ENCODE peak calls at places on chromosomes 1 and 21, in seven cellular contexts. C is EL; L is T47D; M is posterior vena cava; B is HFFc6; Q is stimulated activated CD8-positive, alpha-beta memory T cell treated with anti-CD3 and anti-CD28 coated beads, Interleukin-15, amount 100 ng/mL, for 1 hour; R is foreskin keratinocyte. P is an unnamed sample.

GRCh38 chr1:150778409-150778808 is 12.8 kb upstream of the CTSS start:
- DNase-seq in M (no peak), R (peak; percentile 82), B (no peak), Q (no peak), C (no peak), L (no peak), P (no peak)

GRCh38 chr1:214861615-214862014 is 220.9 kb upstream of the KCNK2 start:
- DNase-seq in R (peak; percentile 11), B (peak; percentile 41), M (no peak), L (no peak), C (peak; percentile 40), Q (no peak), P (no peak)

GRCh38 chr1:161702250-161702649 is 4.8 kb upstream of the FCRLA start:
- DNase-seq in Q (no peak), R (no peak), B (no peak), L (no peak), C (no peak), M (no peak), P (no peak)

GRCh38 chr1:91611498-91611917 is 110.9 kb downstream of the CDC7 start:
- DNase-seq in R (peak; percentile 83), M (no peak), B (no peak), L (no peak), C (no peak), Q (no peak), P (no peak)

GRCh38 chr21:42818328-42818749 is 61.0 kb downstream of the WDR4 start:
- DNase-seq in R (no peak), C (peak; percentile 32), B (peak; percentile 34), Q (peak; percentile 35), M (peak; percentile 89), L (peak; percentile 39), P (no peak)

GRCh38 chr1:18413906-18414305 is 66.8 kb upstream of the KLHDC7A start:
- DNase-seq in L (no peak), Q (no peak), C (no peak), M (no peak), R (no peak), B (no peak), P (no peak)

GRCh38 chr1:70779571-70779970 is 268.0 kb downstream of the PTGER3 start:
- DNase-seq in R (no peak), C (peak; percentile 93), Q (no peak), L (no peak), M (no peak), B (peak; percentile 91), P (no peak)

GRCh38 chr1:46527474-46528296 is 23.8 kb downstream of the KNCN start:
- DNase-seq in M (peak; percentile 94), L (peak; percentile 79), Q (peak; percentile 42), B (peak; percentile 60), R (no peak), C (peak; percentile 79), P (no peak)

GRCh38 chr1:65045022-65045786 is 78.9 kb upstream of the JAK1 start:
- DNase-seq in C (no peak), L (no peak), Q (no peak), M (no peak), R (no peak), B (no peak), P (no peak)

GRCh38 chr1:201262963-201263608 is 20.2 kb upstream of the PKP1 start:
- DNase-seq in C (no peak), R (no peak), Q (no peak), L (no peak), M (peak; percentile 70), B (no peak), P (peak; percentile 21)

GRCh38 chr1:111739222-111739983 is at the start of gene INKA2:
- DNase-seq in B (peak; percentile 76), C (peak; percentile 93), R (peak; percentile 91), L (peak; percentile 61), Q (peak; percentile 28), M (peak; percentile 95), P (peak; percentile 87)

GRCh38 chr1:92476071-92476607 is 10.6 kb downstream of the GFI1 start:
- DNase-seq in C (no peak), B (no peak), Q (no peak), R (peak; percentile 8), M (no peak), L (no peak), P (no peak)

GRCh38 chr1:226428348-226429050 is 20.6 kb upstream of the PARP1 start:
- DNase-seq in R (no peak), B (no peak), C (no peak), L (no peak), M (no peak), Q (no peak), P (no peak)

GRCh38 chr1:43143441-43143888 is 28.6 kb downstream of the EBNA1BP2 start:
- DNase-seq in C (peak; percentile 25), B (no peak), R (peak; percentile 38), M (no peak), L (no peak), Q (no peak), P (no peak)

P was measured in RWPE2.